ENCODE peak calls at places on chromosomes 13 and 19, in four cellular contexts. I, U, C and V are unnamed samples.

GRCh38 chr19:28170066-28170465 is 1042.9 kb downstream of the UQCRFS1 start:
- DNase-seq in I (no peak), U (no peak), C (no peak), V (no peak)

GRCh38 chr19:15402411-15403150 is 16.2 kb downstream of the AKAP8L start:
- DNase-seq in C (no peak), I (no peak), U (no peak), V (no peak)

GRCh38 chr13:91647361-91647970 is 249.0 kb downstream of the GPC5 start:
- DNase-seq in U (no peak), C (peak), I (no peak), V (peak)

GRCh38 chr13:51894239-51894638 is 32.5 kb downstream of the CCDC70 start:
- DNase-seq in C (no peak), U (no peak), I (no peak), V (no peak)

GRCh38 chr13:99197257-99197651 is 3.4 kb upstream of the UBAC2 start:
- DNase-seq in I (no peak), U (no peak), C (no peak), V (no peak)

GRCh38 chr19:38721977-38722773 is 22.1 kb downstream of the CAPN12 start:
- DNase-seq in C (no peak), U (no peak), I (no peak), V (no peak)

GRCh38 chr13:73939071-73939380 is 195.2 kb downstream of the KLF12 start:
- DNase-seq in C (no peak), U (no peak), I (no peak), V (no peak)

GRCh38 chr19:48674216-48674809 is 1.5 kb upstream of the NTN5 start:
- DNase-seq in C (no peak), U (no peak), I (no peak), V (no peak)

GRCh38 chr19:5152767-5153532 is 184.0 kb downstream of the KDM4B start:
- DNase-seq in C (no peak), I (peak), U (no peak), V (no peak)

GRCh38 chr19:45972081-45972943 is 1.4 kb downstream of the NOVA2 start:
- DNase-seq in C (no peak), U (no peak), I (no peak), V (peak)

GRCh38 chr13:96771501-96772367 is 222.5 kb downstream of the OXGR1 start:
- DNase-seq in C (no peak), I (no peak), U (no peak), V (no peak)

DNA sequence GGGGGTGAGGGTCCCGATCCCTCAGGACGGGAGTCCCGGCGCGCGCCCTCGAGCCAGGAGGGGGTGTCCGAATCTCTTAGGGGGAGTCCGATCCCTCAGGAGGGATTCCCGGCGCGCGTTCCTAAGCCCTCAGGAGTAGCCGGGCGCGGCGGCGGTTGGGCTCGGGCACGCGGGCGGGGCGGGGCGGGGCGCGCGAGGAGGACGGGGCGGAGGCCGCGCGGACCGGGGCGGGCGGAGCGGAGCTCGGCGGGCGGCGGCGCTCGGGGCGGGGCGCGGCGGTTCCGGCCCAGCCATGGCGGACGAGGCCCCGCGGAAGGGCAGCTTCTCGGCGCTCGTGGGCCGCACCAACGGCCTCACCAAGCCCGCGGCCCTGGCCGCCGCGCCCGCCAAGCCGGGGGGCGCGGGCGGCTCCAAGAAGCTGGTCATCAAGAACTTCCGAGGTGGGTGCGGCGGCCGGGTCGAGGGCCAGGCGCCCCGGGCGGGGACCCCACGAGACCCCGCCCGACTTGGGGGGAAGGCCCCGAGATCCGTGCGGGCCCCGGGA is at the start of gene CUL4A:
- DNase-seq in U (no peak), C (peak), I (peak), V (no peak)
- TF ChIP-seq SPI1 in U (no peak), C (no peak), I (no peak), V (no peak)

GRCh38 chr19:2330632-2331284 is 2.3 kb downstream of the SPPL2B start:
- DNase-seq in I (no peak), C (no peak), U (no peak), V (no peak)
- TF ChIP-seq SPI1 in I (no peak), C (no peak), U (no peak), V (no peak)

GRCh38 chr13:45737571-45738002 is 35.5 kb downstream of the CBY2 start:
- DNase-seq in I (peak), U (no peak), C (peak), V (peak)
- TF ChIP-seq SPI1 in I (no peak), U (peak), C (no peak), V (peak)

GRCh38 chr13:42997381-42997780 is 5.3 kb upstream of the EPSTI1 start:
- DNase-seq in U (no peak), I (no peak), C (no peak), V (no peak)
- TF ChIP-seq SPI1 in U (no peak), I (no peak), C (no peak), V (no peak)

DNA sequence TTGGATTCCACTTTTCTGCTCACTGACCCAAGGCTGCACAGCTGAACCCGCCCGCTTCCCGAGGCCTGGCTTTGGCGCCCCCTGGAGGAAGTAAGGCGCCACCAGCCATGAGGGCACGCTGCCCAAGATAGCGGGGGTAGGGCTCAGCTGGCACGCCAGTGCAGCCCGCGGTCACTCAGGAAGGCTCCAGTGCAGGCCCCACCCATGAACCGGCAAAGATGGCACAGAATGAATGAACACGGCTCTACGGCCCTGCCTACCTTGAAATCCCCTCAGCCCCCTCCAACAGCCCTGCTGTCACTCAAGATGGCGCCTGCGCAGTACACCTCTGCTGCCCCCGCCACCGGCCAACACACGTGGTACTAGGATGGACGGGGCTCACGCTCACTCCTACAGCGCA is 3.0 kb downstream of the PEG3 start:
- DNase-seq in C (no peak), I (no peak), U (no peak), V (peak)
- TF ChIP-seq SPI1 in C (no peak), I (no peak), U (no peak), V (no peak)